ENCODE peak calls at places on chromosomes 3 and 15, in four cellular contexts. T is transverse colon, Y is NT2/D1, W is upper lobe of left lung. I is an unnamed sample. For H3K36me3, the result is how much of the 10 kb centered on the place peaks cover.

GRCh38 chr15:39125904-39126303 is 455.0 kb upstream of the THBS1 start:
- DNase-seq in T (peak), Y (peak), W (no peak), I (peak)

GRCh38 chr15:66593219-66593780 is 27.5 kb upstream of the LCTL start:
- DNase-seq in T (no peak), Y (no peak), W (no peak), I (no peak)

GRCh38 chr3:8875831-8876230 is 87.4 kb downstream of the RAD18 start:
- DNase-seq in T (no peak), Y (no peak), W (no peak), I (no peak)

GRCh38 chr3:184603156-184604030 is 41.8 kb downstream of the EPHB3 start:
- DNase-seq in T (no peak), Y (no peak), W (no peak), I (peak)

GRCh38 chr3:149273096-149273751 is 51.6 kb upstream of the CP start:
- DNase-seq in T (peak), Y (peak), W (no peak), I (peak)

GRCh38 chr3:144375122-144375521 is 403.5 kb downstream of the DIPK2A start:
- DNase-seq in T (no peak), Y (no peak), W (no peak), I (no peak)

GRCh38 chr3:177056927-177057326 is 140.4 kb downstream of the TBL1XR1 start:
- DNase-seq in T (no peak), Y (no peak), W (no peak), I (no peak)

GRCh38 chr3:133895208-133896001 is at the start of gene RAB6B:
- DNase-seq in T (no peak), Y (no peak), W (no peak), I (peak)

GRCh38 chr3:69665026-69665739 is 74.1 kb upstream of the MITF start:
- DNase-seq in T (no peak), Y (no peak), W (peak), I (no peak)

GRCh38 chr3:136277634-136278033 is 27.5 kb downstream of the PCCB start:
- DNase-seq in T (no peak), Y (peak), W (no peak), I (peak)

GRCh38 chr3:183120538-183121215 is 21.4 kb upstream of the MCCC1 start:
- DNase-seq in T (no peak), Y (no peak), W (no peak), I (no peak)

GRCh38 chr15:100340721-100341661 is 784 bp downstream of the ADAMTS17 start:
- DNase-seq in T (peak), Y (no peak), W (no peak), I (peak)

GRCh38 chr15:83653639-83654378 is at the start of gene ADAMTSL3:
- DNase-seq in T (peak), Y (peak), W (peak), I (peak)

GRCh38 chr15:68775671-68776476 is 44.8 kb downstream of the ANP32A start:
- DNase-seq in T (peak), Y (no peak), W (no peak), I (no peak)

GRCh38 chr15:40293006-40293405 is 10.1 kb upstream of the ANKRD63 start:
- DNase-seq in T (no peak), Y (no peak), W (no peak), I (no peak)

GRCh38 chr15:43529587-43530345 is 12.4 kb downstream of the MAP1A start:
- DNase-seq in T (no peak), Y (no peak), W (no peak), I (no peak)

GRCh38 chr3:47989981-47990440 is 26.2 kb downstream of the MAP4 start:
- DNase-seq in T (peak), Y (peak), W (peak), I (peak)

GRCh38 chr3:99522147-99522546 is 116.2 kb upstream of the COL8A1 start:
- DNase-seq in T (no peak), Y (no peak), W (no peak), I (no peak)

GRCh38 chr3:20645340-20645739 is 459.3 kb upstream of the SGO1 start:
- DNase-seq in T (no peak), Y (no peak), W (no peak), I (no peak)

GRCh38 chr3:150080058-150080730 is 109.5 kb upstream of the PFN2 start:
- DNase-seq in T (no peak), Y (no peak), W (no peak), I (peak)

GRCh38 chr3:10008588-10009344 is 17.5 kb upstream of the FANCD2 start:
- DNase-seq in T (peak), Y (no peak), W (peak), I (peak)
- H3K4me3 ChIP-seq in T (peak), Y (peak), W (peak), I (peak)

DNA sequence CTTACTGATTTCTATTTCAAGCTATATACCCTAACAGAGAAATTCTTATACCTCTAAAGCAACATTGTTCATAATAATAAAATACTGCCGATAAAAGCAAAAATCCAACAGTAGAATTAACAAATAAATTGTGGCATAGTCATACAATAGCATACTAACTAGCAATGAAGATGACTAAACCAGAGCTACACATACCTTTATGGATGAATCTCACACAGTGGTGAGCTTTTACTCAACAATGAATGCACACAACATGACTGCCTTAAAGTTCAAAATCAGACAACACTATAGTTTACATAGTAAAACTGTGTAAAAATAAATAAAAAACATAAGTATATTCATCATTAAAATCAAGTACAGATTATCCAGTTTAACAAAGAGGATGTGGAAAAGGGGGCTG is 99.1 kb downstream of the NR1I2 start:
- DNase-seq in T (no peak), Y (no peak), W (no peak), I (no peak)
- H3K36me3 ChIP-seq in T (under half), Y (under half), W (under half), I (under half)

GRCh38 chr15:75636026-75636425 is 4.0 kb downstream of the IMP3 start:
- DNase-seq in T (no peak), Y (no peak), W (no peak), I (no peak)
- H3K4me3 ChIP-seq in T (no peak), Y (no peak), W (no peak), I (no peak)

GRCh38 chr15:86830304-86830703 is 750.6 kb downstream of the AGBL1 start:
- DNase-seq in T (no peak), Y (no peak), W (no peak), I (no peak)
- H3K36me3 ChIP-seq in T (under half), Y (under half), W (under half), I (under half)

DNA sequence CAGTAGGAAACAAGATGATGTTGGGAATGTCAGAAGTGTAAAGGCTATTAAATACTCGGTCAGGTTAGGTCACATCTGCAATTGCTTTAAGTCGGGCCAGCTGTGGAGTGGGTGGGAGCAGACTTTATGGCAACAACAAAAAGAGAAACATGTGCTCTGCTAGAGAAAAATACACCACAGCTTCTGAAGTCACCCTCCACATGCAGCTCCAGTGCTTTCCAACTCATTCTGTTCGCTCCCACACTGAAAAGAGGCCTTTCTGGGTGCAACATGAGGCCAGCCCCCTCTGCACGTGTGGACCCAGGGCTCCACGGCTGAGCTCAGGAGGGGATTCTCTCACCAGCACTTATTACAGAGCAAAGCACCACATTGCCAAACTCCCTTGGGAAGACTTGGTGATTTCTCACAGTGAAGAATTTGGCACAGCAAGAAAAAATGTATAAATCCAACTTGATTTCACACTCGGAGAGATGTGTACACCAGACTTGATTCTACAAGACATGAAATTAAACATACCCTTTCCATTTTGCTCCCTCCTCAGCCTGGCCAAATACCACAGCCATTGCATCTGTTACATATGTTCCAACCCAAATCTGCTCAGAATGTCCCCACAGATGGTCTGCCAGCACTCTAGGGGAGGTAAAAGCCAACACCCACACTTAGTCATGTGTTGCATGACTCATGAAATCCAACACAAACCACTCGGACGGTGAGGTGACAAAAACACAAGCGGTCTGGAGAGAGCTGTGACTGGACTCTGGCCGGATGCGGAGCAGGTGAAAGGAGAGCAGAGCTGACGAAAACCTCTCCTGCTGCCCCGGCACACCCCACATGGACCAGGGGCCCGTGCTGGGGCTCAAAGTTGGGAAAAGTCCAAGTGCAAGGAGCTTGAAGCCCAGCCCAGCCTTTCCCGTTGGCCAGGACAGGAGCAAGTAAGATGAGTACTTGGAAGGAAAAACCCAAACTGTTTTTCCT is 74.6 kb downstream of the ITGB5 start:
- DNase-seq in T (peak), Y (no peak), W (peak), I (no peak)
- H3K4me3 ChIP-seq in T (no peak), Y (no peak), W (no peak), I (no peak)

DNA sequence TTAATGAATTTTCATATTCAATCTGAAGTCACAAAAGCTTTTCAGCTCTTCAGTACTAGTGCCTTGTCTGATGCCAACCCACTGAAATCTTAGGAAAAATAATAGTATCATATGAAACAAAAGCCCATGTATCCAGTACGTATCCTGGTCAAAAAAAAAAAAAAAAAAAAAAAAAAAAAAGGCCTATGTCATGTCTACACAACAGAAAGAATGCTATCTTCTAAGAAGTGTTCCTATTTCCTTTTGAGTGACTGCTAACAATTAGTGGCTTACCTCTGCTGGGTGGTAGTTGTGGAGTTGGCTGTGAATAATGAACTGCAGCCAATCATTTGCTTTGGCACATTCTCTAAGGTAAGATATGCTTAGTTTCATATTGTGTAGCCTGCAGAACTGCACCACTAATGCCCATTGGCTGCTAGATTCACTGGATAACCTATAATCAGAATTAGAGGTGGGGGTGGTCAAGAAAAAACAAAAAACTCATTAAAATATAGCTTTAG is 59.6 kb downstream of the EIF3J start:
- DNase-seq in T (no peak), Y (no peak), W (no peak), I (no peak)
- H3K36me3 ChIP-seq in T (under half), Y (half or more), W (half or more), I (under half)

GRCh38 chr3:155110996-155111901 is 31.1 kb downstream of the MME start:
- DNase-seq in T (no peak), Y (no peak), W (no peak), I (no peak)
- H3K4me3 ChIP-seq in T (no peak), Y (no peak), W (no peak), I (no peak)

GRCh38 chr3:170095771-170096170 is 58.0 kb downstream of the GPR160 start:
- DNase-seq in T (no peak), Y (no peak), W (no peak), I (no peak)

GRCh38 chr3:170085396-170085795 is 47.6 kb downstream of the GPR160 start:
- DNase-seq in T (no peak), Y (no peak), W (no peak), I (no peak)

GRCh38 chr3:170089862-170090600 is 52.2 kb downstream of the GPR160 start:
- DNase-seq in T (no peak), Y (no peak), W (no peak), I (no peak)

GRCh38 chr3:170092907-170093306 is 55.1 kb downstream of the GPR160 start:
- DNase-seq in T (no peak), Y (no peak), W (no peak), I (no peak)

GRCh38 chr3:170090601-170090981 is 52.8 kb downstream of the GPR160 start:
- DNase-seq in T (no peak), Y (no peak), W (no peak), I (no peak)
- H3K36me3 ChIP-seq in T (under half), Y (under half), W (under half), I (under half)

GRCh38 chr15:25597576-25597975 is 158.8 kb upstream of the UBE3A start:
- DNase-seq in T (no peak), Y (no peak), W (no peak), I (no peak)
- H3K4me3 ChIP-seq in T (no peak), Y (no peak), W (no peak), I (no peak)

I was measured in H7.